ENCODE peak calls at places on chromosomes 13 and 19, in five cellular contexts. H is right cardiac atrium, N is aorta, E is suprapubic skin, W is dorsolateral prefrontal cortex. O is an unnamed sample.

GRCh38 chr19:23884363-23884762 is 30.3 kb upstream of the ZNF726 start:
- DNase-seq in N (no peak), W (no peak), H (no peak), E (no peak), O (no peak)

GRCh38 chr19:12350890-12351197 is 14.6 kb downstream of the ZNF442 start:
- DNase-seq in N (no peak), E (no peak), H (no peak), W (no peak), O (no peak)

GRCh38 chr13:113405481-113406300 is 41.8 kb upstream of the GRTP1 start:
- DNase-seq in H (no peak), E (peak), N (no peak), W (no peak), O (no peak)

GRCh38 chr19:31567776-31568175 is 218.5 kb upstream of the TSHZ3 start:
- DNase-seq in W (no peak), E (no peak), N (no peak), H (no peak), O (peak)

GRCh38 chr19:35030257-35031071 is at the start of gene SCN1B:
- DNase-seq in H (peak), E (no peak), N (peak), W (peak), O (no peak)

GRCh38 chr19:408441-409005 is 424 bp downstream of the C2CD4C start:
- DNase-seq in W (no peak), H (no peak), E (peak), N (peak), O (no peak)

GRCh38 chr19:39765091-39766076 is 13.3 kb upstream of the LEUTX start:
- DNase-seq in N (no peak), H (peak), E (no peak), W (no peak), O (no peak)

GRCh38 chr13:107866666-107867623 is 348.4 kb downstream of the LIG4 start:
- DNase-seq in E (no peak), W (peak), N (no peak), H (no peak), O (no peak)

GRCh38 chr19:35549174-35549788 is 3.9 kb downstream of the TMEM147 start:
- DNase-seq in N (no peak), W (peak), H (no peak), E (no peak), O (no peak)

GRCh38 chr19:51783373-51783772 is 11.6 kb upstream of the FPR3 start:
- DNase-seq in W (no peak), H (no peak), N (no peak), E (no peak), O (no peak)

GRCh38 chr19:4909172-4909896 is at the start of gene UHRF1:
- DNase-seq in E (no peak), H (no peak), W (no peak), N (no peak), O (no peak)

GRCh38 chr19:49441960-49442350 is 628 bp upstream of the SLC17A7 start:
- DNase-seq in E (no peak), H (no peak), N (no peak), W (no peak), O (no peak)

GRCh38 chr19:49440439-49441209 is 703 bp downstream of the SLC17A7 start:
- DNase-seq in N (no peak), H (no peak), E (no peak), W (no peak), O (no peak)

GRCh38 chr19:49438261-49438660 is 3.1 kb downstream of the SLC17A7 start:
- DNase-seq in H (no peak), E (no peak), N (no peak), W (peak), O (no peak)

GRCh38 chr19:49441210-49441959 is at the start of gene SLC17A7:
- DNase-seq in W (no peak), N (peak), E (peak), H (peak), O (no peak)

DNA sequence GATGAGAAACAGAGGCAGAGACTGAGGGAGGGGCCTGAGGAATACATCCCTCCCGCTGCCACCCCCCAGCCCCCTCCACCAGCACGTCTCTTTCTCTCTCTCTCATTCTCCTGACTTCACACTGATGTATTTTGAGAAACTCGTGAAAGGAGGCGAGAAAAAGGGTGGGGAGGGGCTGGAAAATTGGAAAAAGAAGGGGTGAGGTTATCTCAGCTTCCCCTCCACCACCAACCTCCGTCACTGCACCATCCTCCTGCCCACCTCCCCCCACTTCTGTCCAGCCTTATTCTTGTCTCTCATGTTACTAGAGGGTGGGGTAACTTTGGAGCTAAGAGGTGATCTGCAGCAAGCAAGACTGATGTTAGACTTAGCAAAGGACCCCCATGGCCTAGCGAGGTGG is 1.5 kb downstream of the SLC17A7 start:
- DNase-seq in W (peak), E (no peak), H (no peak), N (no peak), O (no peak)
- H3K4me3 ChIP-seq in W (peak), E (no peak), H (no peak), N (no peak), O (no peak)

GRCh38 chr13:80141114-80141849 is 199.6 kb downstream of the SPRY2 start:
- DNase-seq in W (peak), H (peak), N (peak), E (no peak), O (peak)
- H3K4me3 ChIP-seq in W (peak), H (no peak), N (no peak), E (no peak), O (peak)

GRCh38 chr13:21902709-21903098 is 231.8 kb downstream of the FGF9 start:
- DNase-seq in W (no peak), E (no peak), N (no peak), H (no peak), O (no peak)
- H3K4me3 ChIP-seq in W (no peak), E (no peak), N (no peak), H (no peak), O (peak)

DNA sequence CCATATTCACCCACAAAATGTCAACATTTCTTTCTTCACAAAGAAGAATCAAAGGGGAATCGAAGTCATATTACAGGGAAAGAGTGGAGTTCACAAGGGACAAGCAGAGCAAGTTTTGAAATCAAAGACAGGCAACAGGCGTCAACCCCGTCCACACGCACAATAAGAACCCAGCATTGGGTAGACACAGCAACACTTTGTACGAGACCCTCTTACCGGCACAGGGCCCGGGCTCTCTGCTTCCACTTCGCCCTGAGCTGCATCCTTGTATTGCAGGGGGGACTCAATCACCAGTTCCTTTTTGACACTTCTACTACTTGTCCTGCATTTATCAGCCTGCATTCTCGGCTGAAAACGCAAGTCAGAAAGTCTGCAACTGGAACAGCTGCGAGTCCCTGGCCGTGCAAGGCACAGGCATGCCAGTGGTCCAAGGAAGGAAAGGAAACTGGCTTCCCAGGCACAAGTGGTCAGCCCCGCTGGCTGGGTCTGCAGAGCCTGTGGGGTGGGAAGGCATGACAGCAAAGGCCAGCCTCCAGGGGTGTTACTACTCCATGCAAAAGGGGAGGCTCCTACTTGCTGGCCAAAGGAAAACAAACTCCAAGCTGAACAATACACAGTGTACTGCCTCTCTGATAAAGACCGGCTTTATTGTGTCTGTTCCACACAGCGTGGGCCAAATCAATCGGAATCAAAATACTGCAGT is at the start of gene DOCK9:
- DNase-seq in E (peak), H (peak), W (peak), N (peak), O (no peak)
- H3K4me3 ChIP-seq in E (peak), H (peak), W (peak), N (peak), O (peak)

GRCh38 chr13:21033224-21033855 is 28.0 kb downstream of the LATS2 start:
- DNase-seq in N (no peak), E (no peak), W (no peak), H (no peak), O (no peak)
- H3K4me3 ChIP-seq in N (no peak), E (peak), W (no peak), H (no peak), O (peak)

GRCh38 chr13:51370116-51370515 is 30.6 kb downstream of the SERPINE3 start:
- DNase-seq in E (no peak), H (no peak), N (no peak), W (no peak), O (no peak)
- H3K4me3 ChIP-seq in E (no peak), H (no peak), N (no peak), W (no peak), O (no peak)

DNA sequence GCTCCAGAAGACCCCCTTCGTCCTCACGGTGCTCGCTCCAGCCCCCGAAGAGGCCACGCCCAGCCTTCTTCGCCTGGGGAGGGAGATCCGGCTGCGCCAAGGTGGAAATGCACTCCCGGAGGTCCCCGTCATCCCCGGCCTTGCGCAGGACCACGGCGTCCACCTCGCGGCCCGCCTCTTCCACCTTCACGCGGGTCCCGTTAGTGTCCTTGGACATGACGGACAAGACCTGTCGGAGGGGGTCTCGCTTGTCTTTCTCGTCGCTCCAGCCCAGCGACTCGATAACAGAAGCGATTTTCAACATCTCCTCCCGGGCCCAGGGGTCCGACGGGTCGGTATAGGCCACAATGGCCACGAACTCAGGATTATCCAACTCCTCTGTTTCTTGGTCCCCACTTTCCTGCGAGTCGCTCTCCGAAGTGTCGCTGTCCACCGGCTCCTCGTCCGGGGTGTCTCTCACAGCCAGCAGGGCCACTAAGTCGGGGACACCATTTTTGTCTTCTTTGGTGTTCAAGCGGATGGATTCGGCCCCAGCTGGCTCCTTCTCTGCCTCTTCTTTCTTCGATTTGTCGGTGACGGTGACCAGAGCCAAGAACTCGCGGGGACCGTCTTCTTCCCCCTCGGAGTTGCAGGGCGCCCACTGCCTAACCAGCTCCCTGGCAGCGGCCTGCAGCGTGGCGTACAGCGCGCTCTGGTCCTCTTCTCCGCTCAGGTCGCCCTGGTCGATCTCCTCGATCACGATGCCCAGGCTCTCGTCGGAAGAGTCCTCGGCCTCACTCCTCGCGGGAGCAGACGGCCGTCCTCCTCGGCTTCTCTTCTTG is 1.3 kb downstream of the PNMA8B start:
- DNase-seq in N (peak), H (no peak), W (no peak), E (no peak), O (no peak)
- H3K4me3 ChIP-seq in N (no peak), H (peak), W (peak), E (peak), O (peak)

GRCh38 chr19:42113641-42114348 is 18.5 kb downstream of the POU2F2 start:
- DNase-seq in H (no peak), W (no peak), N (peak), E (no peak), O (no peak)
- H3K4me3 ChIP-seq in H (no peak), W (no peak), N (no peak), E (no peak), O (no peak)

GRCh38 chr13:87459419-87459818 is 211.8 kb upstream of the SLITRK5 start:
- DNase-seq in N (no peak), E (no peak), W (no peak), H (no peak), O (no peak)
- H3K4me3 ChIP-seq in N (no peak), E (no peak), W (no peak), H (no peak), O (no peak)

GRCh38 chr19:48629599-48630288 is 7.4 kb downstream of the DBP start:
- DNase-seq in E (peak), W (peak), H (peak), N (peak), O (no peak)
- H3K4me3 ChIP-seq in E (no peak), W (no peak), H (no peak), N (no peak), O (peak)